ENCODE peak calls at places on chromosomes 12 and 14, in six cellular contexts. Y is GM23248; F is SK-N-MC; Q is AG04449; L is effector memory CD4-positive, alpha-beta T cell; G is ovary. H is an unnamed sample.

GRCh38 chr12:107446476-107446875 is 239.1 kb upstream of the PWP1 start:
- DNase-seq in Y (no peak), F (no peak), Q (no peak), L (no peak), G (no peak), H (no peak)

GRCh38 chr12:47982311-47982710 is 18.9 kb downstream of the TMEM106C start:
- DNase-seq in Y (no peak), F (no peak), Q (no peak), L (no peak), G (no peak), H (no peak)

GRCh38 chr12:106246891-106247730 is 709 bp downstream of the CKAP4 start:
- DNase-seq in Y (peak; percentile 89), F (no peak), Q (no peak), L (peak; percentile 52), G (peak; percentile 60), H (peak; percentile 76)

GRCh38 chr12:45944771-45945170 is 45.6 kb downstream of the SCAF11 start:
- DNase-seq in Y (no peak), F (no peak), Q (no peak), L (no peak), G (no peak), H (peak; percentile 36)

GRCh38 chr14:72583316-72584272 is 310.3 kb downstream of the DPF3 start:
- DNase-seq in Y (no peak), F (no peak), Q (no peak), L (no peak), G (no peak), H (no peak)

GRCh38 chr12:65592416-65592815 is 231.9 kb upstream of the HMGA2 start:
- DNase-seq in Y (no peak), F (no peak), Q (no peak), L (no peak), G (no peak), H (no peak)

GRCh38 chr12:93176166-93176565 is 201.6 kb upstream of the NUDT4 start:
- DNase-seq in Y (peak; percentile 76), F (no peak), Q (no peak), L (no peak), G (peak; percentile 35), H (peak; percentile 38)

GRCh38 chr14:86430807-86431206 is 900.9 kb downstream of the FLRT2 start:
- DNase-seq in Y (no peak), F (no peak), Q (no peak), L (no peak), G (no peak), H (no peak)

GRCh38 chr12:3303410-3304136 is 187.4 kb upstream of the PRMT8 start:
- DNase-seq in Y (no peak), F (no peak), Q (no peak), L (no peak), G (no peak), H (no peak)

GRCh38 chr12:3789838-3790237 is 36.9 kb upstream of the CRACR2A start:
- DNase-seq in Y (no peak), F (no peak), Q (no peak), L (no peak), G (no peak), H (no peak)

GRCh38 chr12:115468087-115468510 is 784.1 kb upstream of the TBX3 start:
- DNase-seq in Y (peak; percentile 16), F (no peak), Q (no peak), L (no peak), G (no peak), H (no peak)

GRCh38 chr12:87930652-87931051 is 98.5 kb downstream of the C12orf50 start:
- DNase-seq in Y (no peak), F (no peak), Q (no peak), L (no peak), G (no peak), H (no peak)

GRCh38 chr14:79576434-79576833 is 634.9 kb downstream of the DIO2 start:
- DNase-seq in Y (no peak), F (no peak), Q (no peak), L (no peak), G (no peak), H (no peak)

GRCh38 chr14:68639518-68640292 is 153.2 kb downstream of the ZFP36L1 start:
- DNase-seq in Y (no peak), F (no peak), Q (no peak), L (no peak), G (no peak), H (no peak)

GRCh38 chr14:22614240-22614799 is 16.2 kb downstream of the ABHD4 start:
- DNase-seq in Y (peak; percentile 95), F (peak; percentile 76), Q (peak; percentile 99), L (no peak), G (no peak), H (peak; percentile 99)

GRCh38 chr12:25882266-25882665 is 76.2 kb upstream of the RASSF8 start:
- DNase-seq in Y (no peak), F (no peak), Q (no peak), L (no peak), G (no peak), H (no peak)

GRCh38 chr12:75526655-75527511 is 15.5 kb upstream of the KRR1 start:
- DNase-seq in Y (peak; percentile 72), F (no peak), Q (no peak), L (no peak), G (no peak), H (peak; percentile 71)

GRCh38 chr12:54933381-54933780 is 51.2 kb downstream of the TESPA1 start:
- DNase-seq in Y (peak; percentile 24), F (no peak), Q (no peak), L (no peak), G (no peak), H (no peak)

GRCh38 chr12:10247659-10248058 is 35.0 kb downstream of the GABARAPL1 start:
- DNase-seq in Y (no peak), F (no peak), Q (no peak), L (no peak), G (no peak), H (no peak)

GRCh38 chr12:69341328-69341727 is 6.9 kb upstream of the LYZ start:
- DNase-seq in Y (no peak), F (no peak), Q (no peak), L (no peak), G (no peak), H (no peak)

GRCh38 chr12:53803703-53804102 is 51.9 kb upstream of the CISTR start:
- DNase-seq in Y (no peak), F (no peak), Q (no peak), L (no peak), G (no peak), H (no peak)

DNA sequence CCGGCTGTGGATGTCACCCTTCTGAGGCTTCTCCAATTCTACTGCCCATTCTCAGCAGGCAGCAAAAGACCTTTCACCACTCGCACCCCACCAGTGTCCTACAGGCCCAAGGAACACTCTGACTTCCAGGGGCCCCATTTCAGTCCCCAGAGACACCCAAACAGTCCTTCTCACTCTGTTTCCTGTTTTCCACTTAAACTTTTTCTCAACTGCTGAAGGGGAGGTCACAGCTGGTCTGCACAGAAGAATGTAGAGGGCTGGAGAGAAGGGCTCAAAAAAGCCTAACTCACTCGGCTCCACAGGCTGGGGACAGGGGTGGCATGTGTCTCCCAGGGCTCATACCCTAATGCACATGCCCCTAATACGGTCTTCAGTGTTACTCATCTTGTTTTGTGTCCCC is 4.2 kb upstream of the DTX1 start:
- DNase-seq in Y (no peak), F (no peak), Q (no peak), L (no peak), G (no peak), H (no peak)
- H3K4me3 ChIP-seq in Y (no peak overlapping the region), F (no peak overlapping the region), Q (no peak overlapping the region), L (no peak overlapping the region), G (no peak overlapping the region), H (no peak overlapping the region)

GRCh38 chr12:77253321-77253720 is 188.0 kb upstream of the E2F7 start:
- DNase-seq in Y (no peak), F (no peak), Q (no peak), L (no peak), G (no peak), H (no peak)

GRCh38 chr12:77249892-77250291 is 184.5 kb upstream of the E2F7 start:
- DNase-seq in Y (no peak), F (no peak), Q (no peak), L (no peak), G (no peak), H (no peak)

GRCh38 chr12:77247542-77247941 is 182.2 kb upstream of the E2F7 start:
- DNase-seq in Y (no peak), F (no peak), Q (no peak), L (no peak), G (no peak), H (no peak)

GRCh38 chr12:77256924-77257323 is 191.6 kb upstream of the E2F7 start:
- DNase-seq in Y (peak; percentile 17), F (no peak), Q (no peak), L (no peak), G (no peak), H (peak; percentile 40)

GRCh38 chr12:77251799-77252198 is 186.4 kb upstream of the E2F7 start:
- DNase-seq in Y (no peak), F (no peak), Q (no peak), L (no peak), G (no peak), H (no peak)
- H3K4me3 ChIP-seq in Y (no peak overlapping the region), F (no peak overlapping the region), Q (no peak overlapping the region), L (no peak overlapping the region), G (no peak overlapping the region), H (no peak overlapping the region)

GRCh38 chr14:94196057-94196456 is 21.9 kb downstream of the PPP4R4 start:
- DNase-seq in Y (no peak), F (no peak), Q (no peak), L (no peak), G (no peak), H (no peak)

GRCh38 chr14:94193776-94194175 is 19.7 kb downstream of the PPP4R4 start:
- DNase-seq in Y (no peak), F (no peak), Q (no peak), L (no peak), G (no peak), H (no peak)

DNA sequence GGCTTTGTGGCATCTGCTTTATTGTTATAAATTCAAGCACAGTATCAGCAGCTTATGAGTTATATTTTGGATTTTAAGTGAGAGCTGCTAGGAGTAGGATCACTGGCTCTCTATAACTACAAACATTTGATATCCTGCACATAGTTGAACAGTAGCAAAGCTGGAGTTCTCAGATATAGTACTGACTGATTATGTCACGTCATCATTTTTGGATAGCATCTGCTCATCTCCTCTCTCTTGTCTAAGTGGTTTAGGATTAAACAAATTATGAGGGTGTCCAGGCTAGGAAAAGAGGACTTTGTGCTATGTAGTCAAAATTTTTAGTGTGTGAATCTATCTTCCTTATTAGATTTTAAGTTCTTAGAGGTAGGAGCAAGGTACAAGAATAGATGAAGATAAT is 18.4 kb downstream of the PPP4R4 start:
- DNase-seq in Y (no peak), F (no peak), Q (no peak), L (no peak), G (no peak), H (no peak)
- H3K4me3 ChIP-seq in Y (no peak overlapping the region), F (no peak overlapping the region), Q (no peak overlapping the region), L (no peak overlapping the region), G (no peak overlapping the region), H (no peak overlapping the region)

DNA sequence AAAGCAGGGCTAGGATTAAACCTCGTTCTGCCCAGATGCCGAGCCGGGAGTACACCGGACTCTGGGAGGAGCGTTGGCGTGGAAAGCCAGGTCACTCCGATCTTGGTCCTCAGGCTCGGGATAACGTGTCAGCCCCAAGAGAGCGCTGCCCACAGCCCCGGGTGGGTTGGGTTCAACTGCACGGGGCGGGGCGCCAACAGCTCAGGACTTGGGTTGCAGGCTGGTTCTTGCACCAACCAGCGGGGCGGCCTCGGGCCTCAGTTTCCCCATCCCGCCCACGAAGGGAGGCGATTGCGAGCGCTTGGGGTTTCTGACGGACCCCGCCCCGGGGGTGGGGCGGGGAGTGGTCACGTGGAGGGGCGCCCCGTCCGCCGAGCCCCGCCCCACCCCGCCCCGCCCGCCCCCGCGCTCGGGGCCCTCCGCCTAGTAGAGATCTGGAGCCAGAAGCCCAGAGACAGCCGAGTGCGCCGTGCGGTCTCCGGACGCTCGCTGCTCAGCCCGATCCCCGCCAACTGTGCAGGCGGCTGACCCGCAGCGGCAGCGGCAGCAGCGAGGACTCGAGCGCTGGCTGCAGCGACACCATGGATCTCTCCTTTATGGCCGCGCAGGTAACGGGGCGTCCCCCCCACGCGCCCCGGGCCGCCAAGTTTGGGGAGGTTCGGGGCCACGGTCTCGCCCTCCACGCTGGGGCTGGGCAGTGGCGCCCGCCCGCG is at the start of gene C14orf132:
- DNase-seq in Y (peak; percentile 89), F (no peak), Q (no peak), L (peak; percentile 3), G (peak; percentile 42), H (peak; percentile 48)
- H3K4me3 ChIP-seq in Y (peak within 1 kb of the TSS; percentile 81), F (peak within 1 kb of the TSS; percentile 94), Q (peak within 1 kb of the TSS; percentile 88), L (peak within 1 kb of the TSS; percentile 74), G (peak within 1 kb of the TSS; percentile 76), H (peak within 1 kb of the TSS; percentile 82)